ENCODE peak calls at places on chromosomes 2 and 18, in four cellular contexts. R is NCI-H510A treated with DMSO at 0.1 percent for 48 hours, Y is sciatic nerve, K is iris pigment epithelial cell. I is an unnamed sample.

GRCh38 chr18:7750966-7751365 is 183.8 kb downstream of the PTPRM start:
- DNase-seq in R (no peak), K (no peak), Y (no peak), I (no peak)

GRCh38 chr2:1972428-1972827 is 228.1 kb upstream of the PXDN start:
- DNase-seq in R (peak; percentile 93), Y (no peak), K (peak; percentile 18), I (no peak)

GRCh38 chr2:71832388-71832787 is 315.3 kb downstream of the CYP26B1 start:
- DNase-seq in Y (no peak), R (no peak), K (no peak), I (no peak)

GRCh38 chr18:51621103-51621969 is 423.9 kb upstream of the MEX3C start:
- DNase-seq in R (peak; percentile 91), K (peak; percentile 5), Y (peak; percentile 79), I (no peak)

GRCh38 chr2:43010428-43011141 is 215.8 kb downstream of the ZFP36L2 start:
- DNase-seq in K (no peak), R (no peak), Y (no peak), I (no peak)

GRCh38 chr2:233241803-233242202 is 9.7 kb upstream of the ATG16L1 start:
- DNase-seq in Y (no peak), R (no peak), K (no peak), I (no peak)

GRCh38 chr18:54023471-54023870 is 201.0 kb downstream of the MBD2 start:
- DNase-seq in Y (no peak), K (peak; percentile 90), R (no peak), I (no peak)

GRCh38 chr2:201402651-201403573 is 45.8 kb upstream of the FLACC1 start:
- DNase-seq in K (peak; percentile 71), Y (no peak), R (no peak), I (no peak)

GRCh38 chr2:76692896-76693295 is 829.3 kb downstream of the LRRTM4 start:
- DNase-seq in R (no peak), Y (no peak), K (no peak), I (no peak)

GRCh38 chr2:220277445-220277960 is 650.1 kb downstream of the SLC4A3 start:
- DNase-seq in K (peak; percentile 89), R (no peak), Y (peak; percentile 72), I (no peak)

GRCh38 chr2:98486374-98486981 is 41.8 kb downstream of the INPP4A start:
- DNase-seq in K (no peak), R (no peak), Y (no peak), I (no peak)

GRCh38 chr2:173075056-173075780 is 428 bp upstream of the MAP3K20 start:
- DNase-seq in R (peak; percentile 60), Y (no peak), K (no peak), I (no peak)

GRCh38 chr18:78727877-78728276 is 251.7 kb upstream of the SALL3 start:
- DNase-seq in Y (peak; percentile 39), K (no peak), R (no peak), I (no peak)

GRCh38 chr2:240718896-240719490 is 27.3 kb downstream of the AQP12A start:
- DNase-seq in R (no peak), K (no peak), Y (no peak), I (no peak)

GRCh38 chr2:83055338-83056010 is 1403.6 kb downstream of the SUCLG1 start:
- DNase-seq in R (no peak), K (peak; percentile 93), Y (no peak), I (no peak)

GRCh38 chr2:207711750-207712487 is 479 bp downstream of the CCNYL1 start:
- DNase-seq in K (peak; percentile 43), R (peak; percentile 62), Y (peak; percentile 73), I (peak; percentile 52)

GRCh38 chr2:175880-176800 is 87.7 kb downstream of the SH3YL1 start:
- DNase-seq in Y (no peak), R (no peak), K (peak; percentile 5), I (peak; percentile 68)

GRCh38 chr2:74301262-74301661 is 42.0 kb downstream of the SLC4A5 start:
- DNase-seq in K (no peak), Y (no peak), R (no peak), I (no peak)

GRCh38 chr2:127012868-127013267 is 94.1 kb downstream of the BIN1 start:
- DNase-seq in Y (no peak), K (peak; percentile 30), R (no peak), I (no peak)

GRCh38 chr18:44079602-44080001 is 601.1 kb upstream of the SETBP1 start:
- DNase-seq in R (no peak), Y (no peak), K (peak; percentile 92), I (no peak)

GRCh38 chr2:236968101-236968886 is 117.4 kb upstream of the COPS8 start:
- DNase-seq in Y (no peak), K (no peak), R (no peak), I (peak; percentile 85)

GRCh38 chr2:181239400-181239799 is 217.8 kb upstream of the ITGA4 start:
- DNase-seq in K (peak; percentile 11), Y (no peak), R (no peak), I (peak; percentile 12)

GRCh38 chr18:58026857-58027256 is 17.2 kb upstream of the NEDD4L start:
- DNase-seq in K (no peak), Y (no peak), R (no peak), I (no peak)

GRCh38 chr2:127622561-127623387 is 23.2 kb upstream of the GPR17 start:
- DNase-seq in K (no peak), R (no peak), Y (peak; percentile 25), I (no peak)

GRCh38 chr18:6414723-6415362 is at the start of gene L3MBTL4:
- DNase-seq in K (no peak), R (peak; percentile 88), Y (peak; percentile 72), I (no peak)

GRCh38 chr2:80020061-80020460 is 284.5 kb downstream of the LRRTM1 start:
- DNase-seq in R (no peak), K (peak; percentile 61), Y (no peak), I (no peak)

GRCh38 chr2:2655451-2655850 is 324.4 kb upstream of the MYT1L start:
- DNase-seq in K (no peak), R (peak; percentile 47), Y (peak; percentile 18), I (no peak)

GRCh38 chr18:44917184-44917864 is 236.6 kb downstream of the SETBP1 start:
- DNase-seq in R (no peak), K (no peak), Y (no peak), I (no peak)

GRCh38 chr2:131077182-131077846 is 15.9 kb downstream of the FAM168B start:
- DNase-seq in K (no peak), R (no peak), Y (no peak), I (no peak)

GRCh38 chr2:128921740-128922139 is 603.1 kb upstream of the HS6ST1 start:
- DNase-seq in Y (no peak), R (no peak), K (no peak), I (no peak)

GRCh38 chr18:36485772-36486171 is 188.3 kb downstream of the FHOD3 start:
- DNase-seq in Y (no peak), R (no peak), K (no peak), I (no peak)

GRCh38 chr18:2855560-2856350 is 8.9 kb downstream of the EMILIN2 start:
- DNase-seq in R (no peak), Y (no peak), K (no peak), I (no peak)

GRCh38 chr2:20622731-20623130 is 28.2 kb downstream of the HS1BP3 start:
- DNase-seq in K (no peak), R (no peak), Y (peak; percentile 47), I (no peak)

GRCh38 chr2:151251012-151251411 is 10.7 kb downstream of the RBM43 start:
- DNase-seq in K (peak; percentile 94), R (no peak), Y (no peak), I (no peak)

GRCh38 chr18:26689226-26689913 is 141.0 kb upstream of the KCTD1 start:
- DNase-seq in R (no peak), K (no peak), Y (no peak), I (no peak)

GRCh38 chr2:204706939-204707338 is 161.7 kb downstream of the PARD3B start:
- DNase-seq in R (no peak), Y (no peak), K (peak; percentile 19), I (no peak)

GRCh38 chr2:208179028-208179609 is 10.7 kb downstream of the C2orf80 start:
- DNase-seq in Y (no peak), K (peak; percentile 16), R (peak; percentile 41), I (no peak)

GRCh38 chr18:58337688-58338087 is 291.2 kb downstream of the ALPK2 start:
- DNase-seq in Y (no peak), K (no peak), R (no peak), I (no peak)

GRCh38 chr2:135727968-135728728 is 13.5 kb upstream of the UBXN4 start:
- DNase-seq in Y (no peak), R (no peak), K (no peak), I (no peak)

GRCh38 chr2:7595181-7595580 is 678.0 kb downstream of the RNF144A start:
- DNase-seq in K (no peak), Y (no peak), R (no peak), I (no peak)